ENCODE peak calls at places on chromosome 4, in five cellular contexts. J is AG08396; W is T-helper 2 cell treated with Interferon-gamma antibody and Interleukin-4, amounts not matched to agents 5 μg/mL and 100 μg/mL, for 36 hours; M is dorsolateral prefrontal cortex; S is CD8-positive, alpha-beta memory T cell. B is an unnamed sample.

GRCh38 chr4:108172780-108173598 is 4.3 kb upstream of the LEF1 start:
- DNase-seq in J (peak; percentile 78), W (peak; percentile 63), M (no peak), S (peak; percentile 63), B (peak; percentile 96)

GRCh38 chr4:4759233-4759632 is 100.2 kb upstream of the MSX1 start:
- DNase-seq in J (no peak), W (no peak), M (no peak), S (no peak), B (no peak)

GRCh38 chr4:129926936-129927335 is 831.0 kb downstream of the C4orf33 start:
- DNase-seq in J (no peak), W (no peak), M (no peak), S (no peak), B (no peak)

GRCh38 chr4:76514087-76514486 is 79.1 kb downstream of the SHROOM3 start:
- DNase-seq in J (no peak), W (no peak), M (no peak), S (no peak), B (no peak)

GRCh38 chr4:172554588-172554987 is 614.0 kb upstream of the GALNT7 start:
- DNase-seq in J (no peak), W (no peak), M (no peak), S (no peak), B (no peak)

GRCh38 chr4:97987019-97987648 is 156.1 kb downstream of the STPG2 start:
- DNase-seq in J (no peak), W (no peak), M (no peak), S (no peak), B (peak; percentile 54)

GRCh38 chr4:173252024-173252935 is 81.9 kb downstream of the HMGB2 start:
- DNase-seq in J (peak; percentile 68), W (peak; percentile 35), M (peak; percentile 75), S (no peak), B (peak; percentile 48)

GRCh38 chr4:18957721-18958120 is 936.2 kb upstream of the LCORL start:
- DNase-seq in J (no peak), W (no peak), M (no peak), S (no peak), B (no peak)

GRCh38 chr4:10048931-10049655 is 27.8 kb upstream of the SLC2A9 start:
- DNase-seq in J (no peak), W (no peak), M (no peak), S (no peak), B (no peak)

GRCh38 chr4:142278663-142279062 is 567.4 kb downstream of the INPP4B start:
- DNase-seq in J (no peak), W (no peak), M (no peak), S (no peak), B (no peak)

GRCh38 chr4:74284074-74284473 is 24.2 kb upstream of the EPGN start:
- DNase-seq in J (peak; percentile 8), W (no peak), M (no peak), S (no peak), B (no peak)

GRCh38 chr4:86398187-86398586 is 38.3 kb upstream of the MAPK10 start:
- DNase-seq in J (no peak), W (no peak), M (no peak), S (no peak), B (no peak)

GRCh38 chr4:107577743-107578142 is 142.3 kb downstream of the PAPSS1 start:
- DNase-seq in J (no peak), W (no peak), M (no peak), S (no peak), B (peak; percentile 28)

GRCh38 chr4:25925486-25926201 is 11.6 kb downstream of the SMIM20 start:
- DNase-seq in J (peak; percentile 67), W (peak; percentile 23), M (peak; percentile 54), S (no peak), B (peak; percentile 32)

GRCh38 chr4:52869196-52869595 is 7.1 kb downstream of the RASL11B start:
- DNase-seq in J (peak; percentile 65), W (no peak), M (peak; percentile 70), S (no peak), B (no peak)

GRCh38 chr4:121189811-121190210 is 25.7 kb upstream of the TNIP3 start:
- DNase-seq in J (no peak), W (peak; percentile 45), M (no peak), S (peak; percentile 57), B (no peak)

GRCh38 chr4:8906991-8907595 is 35.5 kb upstream of the HMX1 start:
- DNase-seq in J (no peak), W (no peak), M (no peak), S (no peak), B (no peak)

GRCh38 chr4:77040265-77040664 is 35.5 kb downstream of the CCNI start:
- DNase-seq in J (no peak), W (no peak), M (no peak), S (no peak), B (no peak)

GRCh38 chr4:27357283-27357682 is 496.6 kb downstream of the STIM2 start:
- DNase-seq in J (no peak), W (no peak), M (no peak), S (no peak), B (peak; percentile 12)